ENCODE peak calls at places on chromosomes 12 and 14, in six cellular contexts. Q, O, F, T, U and S are unnamed samples.

GRCh38 chr12:122458105-122459035 is 35.9 kb upstream of the CLIP1 start:
- DNase-seq in Q (no peak), O (no peak), F (no peak), T (no peak), U (no peak), S (no peak)

GRCh38 chr14:61511558-61511924 is 183.8 kb upstream of the HIF1A start:
- DNase-seq in Q (no peak), O (no peak), F (no peak), T (no peak), U (no peak), S (no peak)

GRCh38 chr14:44889600-44890479 is 71.9 kb downstream of the KLHL28 start:
- DNase-seq in Q (no peak), O (no peak), F (no peak), T (no peak), U (no peak), S (no peak)

GRCh38 chr12:62123721-62124203 is 136.4 kb upstream of the USP15 start:
- DNase-seq in Q (peak; percentile 49), O (no peak), F (peak; percentile 68), T (peak; percentile 11), U (no peak), S (peak; percentile 60)

GRCh38 chr14:77203611-77204456 is 22.2 kb downstream of the TMEM63C start:
- DNase-seq in Q (no peak), O (no peak), F (no peak), T (no peak), U (no peak), S (no peak)

GRCh38 chr14:71533396-71533795 is 398.8 kb upstream of the RGS6 start:
- DNase-seq in Q (no peak), O (no peak), F (no peak), T (no peak), U (no peak), S (no peak)

GRCh38 chr12:113065126-113066007 is 8.8 kb downstream of the DTX1 start:
- DNase-seq in Q (no peak), O (no peak), F (peak; percentile 77), T (no peak), U (no peak), S (peak; percentile 71)

GRCh38 chr14:85487215-85487614 is 42.7 kb upstream of the FLRT2 start:
- DNase-seq in Q (no peak), O (no peak), F (no peak), T (no peak), U (no peak), S (no peak)

GRCh38 chr12:45581112-45581511 is 148.4 kb upstream of the ARID2 start:
- DNase-seq in Q (no peak), O (no peak), F (no peak), T (no peak), U (no peak), S (no peak)

GRCh38 chr12:31118347-31118830 is 44.7 kb downstream of the DDX11 start:
- DNase-seq in Q (no peak), O (no peak), F (peak; percentile 26), T (peak; percentile 57), U (no peak), S (peak; percentile 23)

GRCh38 chr12:123513805-123514204 is 19.7 kb downstream of the RILPL1 start:
- DNase-seq in Q (no peak), O (no peak), F (no peak), T (no peak), U (no peak), S (peak; percentile 34)

GRCh38 chr12:553216-554000 is 93.7 kb downstream of the B4GALNT3 start:
- DNase-seq in Q (no peak), O (no peak), F (no peak), T (no peak), U (no peak), S (no peak)

GRCh38 chr12:53994268-53994690 is 5.7 kb upstream of the HOXC9 start:
- DNase-seq in Q (no peak), O (no peak), F (no peak), T (no peak), U (no peak), S (peak; percentile 67)

GRCh38 chr12:53995311-53996187 is 4.4 kb upstream of the HOXC9 start:
- DNase-seq in Q (no peak), O (no peak), F (peak; percentile 76), T (no peak), U (no peak), S (peak; percentile 90)

GRCh38 chr12:53992377-53992776 is 7.4 kb downstream of the HOXC10 start:
- DNase-seq in Q (no peak), O (no peak), F (no peak), T (no peak), U (no peak), S (no peak)

GRCh38 chr12:53994691-53995310 is 5.2 kb upstream of the HOXC9 start:
- DNase-seq in Q (no peak), O (no peak), F (no peak), T (no peak), U (no peak), S (peak; percentile 49)

GRCh38 chr12:53993397-53994267 is 6.3 kb upstream of the HOXC9 start:
- DNase-seq in Q (no peak), O (no peak), F (no peak), T (no peak), U (no peak), S (no peak)
- TF ChIP-seq MAX in Q (no peak), O (no peak), F (no peak), T (no peak), U (no peak), S (no peak)

GRCh38 chr12:7935464-7935772 is 569 bp downstream of the SLC2A3 start:
- DNase-seq in Q (no peak), O (no peak), F (no peak), T (no peak), U (no peak), S (no peak)

GRCh38 chr12:7934560-7935463 is 1.2 kb downstream of the SLC2A3 start:
- DNase-seq in Q (no peak), O (no peak), F (no peak), T (no peak), U (no peak), S (peak; percentile 14)

GRCh38 chr12:7935773-7936581 is at the start of gene SLC2A3:
- DNase-seq in Q (no peak), O (peak; percentile 53), F (peak; percentile 33), T (peak; percentile 38), U (peak; percentile 65), S (peak; percentile 92)

GRCh38 chr12:7934153-7934552 is 1.8 kb downstream of the SLC2A3 start:
- DNase-seq in Q (no peak), O (no peak), F (no peak), T (no peak), U (no peak), S (peak; percentile 23)

GRCh38 chr12:7933255-7933726 is 2.7 kb downstream of the SLC2A3 start:
- DNase-seq in Q (peak; percentile 94), O (peak; percentile 71), F (peak; percentile 66), T (peak; percentile 90), U (peak; percentile 79), S (peak; percentile 95)
- TF ChIP-seq CTCF in Q (peak; percentile 97), O (peak; percentile 82), F (peak; percentile 48), T (peak; percentile 87), U (peak; percentile 77), S (peak; percentile 64)

GRCh38 chr12:53987748-53988147 is 2.8 kb downstream of the HOXC10 start:
- DNase-seq in Q (no peak), O (no peak), F (no peak), T (no peak), U (no peak), S (no peak)
- TF ChIP-seq MAX in Q (no peak), O (no peak), F (no peak), T (no peak), U (no peak), S (no peak)

GRCh38 chr12:52587563-52587962 is 13.7 kb downstream of the KRT72 start:
- DNase-seq in Q (no peak), O (no peak), F (peak; percentile 32), T (no peak), U (no peak), S (no peak)
- TF ChIP-seq CTCF in Q (no peak), O (peak; percentile 43), F (no peak), T (no peak), U (no peak), S (no peak)

GRCh38 chr14:37122288-37122687 is 50.1 kb downstream of the SLC25A21 start:
- DNase-seq in Q (peak; percentile 12), O (no peak), F (no peak), T (peak; percentile 7), U (no peak), S (peak; percentile 1)

GRCh38 chr14:37114039-37114438 is 58.4 kb downstream of the SLC25A21 start:
- DNase-seq in Q (no peak), O (no peak), F (no peak), T (no peak), U (no peak), S (no peak)

GRCh38 chr14:37118673-37119366 is 53.6 kb downstream of the SLC25A21 start:
- DNase-seq in Q (no peak), O (no peak), F (no peak), T (no peak), U (no peak), S (no peak)

GRCh38 chr14:37114559-37114958 is 57.8 kb downstream of the SLC25A21 start:
- DNase-seq in Q (no peak), O (no peak), F (no peak), T (no peak), U (no peak), S (no peak)

GRCh38 chr14:37116933-37117844 is 55.2 kb downstream of the SLC25A21 start:
- DNase-seq in Q (peak; percentile 6), O (no peak), F (no peak), T (peak; percentile 40), U (no peak), S (peak; percentile 49)
- TF ChIP-seq MAX in Q (no peak), O (no peak), F (no peak), T (peak; percentile 16), U (no peak), S (no peak)

GRCh38 chr12:49264873-49265792 is at the start of gene TUBA1C:
- DNase-seq in Q (peak; percentile 94), O (peak; percentile 85), F (peak; percentile 94), T (peak; percentile 91), U (peak; percentile 57), S (peak; percentile 97)
- TF ChIP-seq CTCF in Q (no peak), O (no peak), F (no peak), T (no peak), U (no peak), S (no peak)

GRCh38 chr12:102426599-102427541 is 53.5 kb downstream of the IGF1 start:
- DNase-seq in Q (no peak), O (no peak), F (no peak), T (no peak), U (no peak), S (no peak)
- TF ChIP-seq MAX in Q (no peak), O (no peak), F (no peak), T (no peak), U (no peak), S (no peak)